ENCODE peak calls at places on chromosomes 3 and 15, in nine cellular contexts. One of them, this sample, is unnamed.

GRCh38 chr3:135034881-135035440 is 239.9 kb downstream of the EPHB1 start:
- DNase-seq in pancreas: no peak
- DNase-seq in anterior cingulate cortex: no peak
- DNase-seq in aorta: no peak
- DNase-seq in GM03348: peak; percentile 61
- DNase-seq in iPS DF 6.9: no peak
- DNase-seq in lower lobe of right lung: no peak
- DNase-seq in NCI-H146: no peak
- DNase-seq in LoVo: no peak
- DNase-seq in this sample: no peak

GRCh38 chr15:57878573-57878972 is 172.1 kb downstream of the POLR2M start:
- DNase-seq in aorta: no peak
- DNase-seq in LoVo: peak; percentile 44
- DNase-seq in anterior cingulate cortex: no peak
- DNase-seq in iPS DF 6.9: no peak
- DNase-seq in GM03348: no peak
- DNase-seq in lower lobe of right lung: no peak
- DNase-seq in pancreas: no peak
- DNase-seq in NCI-H146: no peak
- DNase-seq in this sample: no peak

GRCh38 chr15:90483640-90484039 is 46.1 kb upstream of the CRTC3 start:
- DNase-seq in LoVo: no peak
- DNase-seq in lower lobe of right lung: no peak
- DNase-seq in pancreas: no peak
- DNase-seq in aorta: no peak
- DNase-seq in iPS DF 6.9: no peak
- DNase-seq in NCI-H146: no peak
- DNase-seq in anterior cingulate cortex: no peak
- DNase-seq in GM03348: no peak
- DNase-seq in this sample: no peak

GRCh38 chr3:23884481-23884880 is 32.3 kb downstream of the NKIRAS1 start:
- DNase-seq in GM03348: no peak
- DNase-seq in lower lobe of right lung: no peak
- DNase-seq in LoVo: no peak
- DNase-seq in iPS DF 6.9: no peak
- DNase-seq in pancreas: no peak
- DNase-seq in NCI-H146: no peak
- DNase-seq in anterior cingulate cortex: no peak
- DNase-seq in aorta: no peak
- DNase-seq in this sample: no peak

GRCh38 chr15:61764981-61765380 is 295.3 kb downstream of the VPS13C start:
- DNase-seq in LoVo: no peak
- DNase-seq in anterior cingulate cortex: peak; percentile 5
- DNase-seq in GM03348: no peak
- DNase-seq in iPS DF 6.9: no peak
- DNase-seq in NCI-H146: no peak
- DNase-seq in lower lobe of right lung: no peak
- DNase-seq in aorta: no peak
- DNase-seq in pancreas: no peak
- DNase-seq in this sample: no peak

GRCh38 chr3:122694966-122695365 is 14.3 kb downstream of the PARP14 start:
- DNase-seq in iPS DF 6.9: no peak
- DNase-seq in lower lobe of right lung: no peak
- DNase-seq in aorta: no peak
- DNase-seq in GM03348: no peak
- DNase-seq in LoVo: no peak
- DNase-seq in NCI-H146: no peak
- DNase-seq in anterior cingulate cortex: no peak
- DNase-seq in pancreas: no peak
- DNase-seq in this sample: no peak

GRCh38 chr15:34721802-34722795 is 32.7 kb downstream of the GJD2 start:
- DNase-seq in anterior cingulate cortex: no peak
- DNase-seq in GM03348: peak; percentile 92
- DNase-seq in pancreas: peak; percentile 12
- DNase-seq in LoVo: no peak
- DNase-seq in lower lobe of right lung: no peak
- DNase-seq in iPS DF 6.9: no peak
- DNase-seq in aorta: peak; percentile 92
- DNase-seq in NCI-H146: peak; percentile 21
- DNase-seq in this sample: no peak

GRCh38 chr3:53780806-53781205 is 65.4 kb downstream of the CHDH start:
- DNase-seq in lower lobe of right lung: no peak
- DNase-seq in pancreas: no peak
- DNase-seq in NCI-H146: no peak
- DNase-seq in aorta: no peak
- DNase-seq in iPS DF 6.9: no peak
- DNase-seq in GM03348: no peak
- DNase-seq in anterior cingulate cortex: no peak
- DNase-seq in LoVo: no peak
- DNase-seq in this sample: no peak

GRCh38 chr15:92803852-92804609 is 96.1 kb upstream of the CHD2 start:
- DNase-seq in pancreas: peak; percentile 59
- DNase-seq in LoVo: peak; percentile 99
- DNase-seq in anterior cingulate cortex: no peak
- DNase-seq in iPS DF 6.9: no peak
- DNase-seq in lower lobe of right lung: peak; percentile 92
- DNase-seq in NCI-H146: no peak
- DNase-seq in GM03348: peak; percentile 87
- DNase-seq in aorta: peak; percentile 91
- DNase-seq in this sample: peak; percentile 85

GRCh38 chr15:75650908-75651809 is 3.4 kb downstream of the SNX33 start:
- DNase-seq in lower lobe of right lung: no peak
- DNase-seq in anterior cingulate cortex: no peak
- DNase-seq in iPS DF 6.9: no peak
- DNase-seq in NCI-H146: no peak
- DNase-seq in pancreas: peak; percentile 84
- DNase-seq in aorta: no peak
- DNase-seq in GM03348: no peak
- DNase-seq in LoVo: no peak
- DNase-seq in this sample: no peak

GRCh38 chr15:70025413-70026296 is 72.1 kb downstream of the TLE3 start:
- DNase-seq in iPS DF 6.9: no peak
- DNase-seq in pancreas: no peak
- DNase-seq in GM03348: peak; percentile 25
- DNase-seq in aorta: no peak
- DNase-seq in lower lobe of right lung: no peak
- DNase-seq in LoVo: no peak
- DNase-seq in anterior cingulate cortex: no peak
- DNase-seq in NCI-H146: no peak
- DNase-seq in this sample: no peak

GRCh38 chr3:159872374-159873109 is 116.1 kb upstream of the IL12A start:
- DNase-seq in LoVo: peak; percentile 80
- DNase-seq in GM03348: peak; percentile 63
- DNase-seq in pancreas: no peak
- DNase-seq in lower lobe of right lung: no peak
- DNase-seq in anterior cingulate cortex: no peak
- DNase-seq in aorta: no peak
- DNase-seq in iPS DF 6.9: no peak
- DNase-seq in NCI-H146: peak; percentile 25
- DNase-seq in this sample: no peak

GRCh38 chr3:149810846-149811245 is 2.2 kb upstream of the RNF13 start:
- DNase-seq in anterior cingulate cortex: no peak
- DNase-seq in lower lobe of right lung: no peak
- DNase-seq in LoVo: no peak
- DNase-seq in NCI-H146: no peak
- DNase-seq in GM03348: no peak
- DNase-seq in pancreas: no peak
- DNase-seq in aorta: no peak
- DNase-seq in iPS DF 6.9: no peak
- DNase-seq in this sample: no peak

GRCh38 chr3:121998030-121998580 is 23.9 kb downstream of the ILDR1 start:
- DNase-seq in anterior cingulate cortex: no peak
- DNase-seq in iPS DF 6.9: no peak
- DNase-seq in aorta: no peak
- DNase-seq in GM03348: no peak
- DNase-seq in NCI-H146: no peak
- DNase-seq in LoVo: peak; percentile 15
- DNase-seq in pancreas: no peak
- DNase-seq in lower lobe of right lung: no peak
- DNase-seq in this sample: no peak

GRCh38 chr3:42190701-42191442 is 75.1 kb downstream of the CCK start:
- DNase-seq in lower lobe of right lung: peak; percentile 49
- DNase-seq in iPS DF 6.9: peak; percentile 64
- DNase-seq in GM03348: peak; percentile 62
- DNase-seq in NCI-H146: peak; percentile 28
- DNase-seq in LoVo: peak; percentile 63
- DNase-seq in pancreas: peak; percentile 73
- DNase-seq in anterior cingulate cortex: no peak
- DNase-seq in aorta: peak; percentile 48
- DNase-seq in this sample: peak; percentile 41

GRCh38 chr15:27418729-27419128 is 447.7 kb downstream of the GABRG3 start:
- DNase-seq in lower lobe of right lung: no peak
- DNase-seq in LoVo: no peak
- DNase-seq in pancreas: no peak
- DNase-seq in NCI-H146: peak; percentile 74
- DNase-seq in iPS DF 6.9: peak; percentile 5
- DNase-seq in aorta: no peak
- DNase-seq in anterior cingulate cortex: peak; percentile 69
- DNase-seq in GM03348: no peak
- DNase-seq in this sample: no peak

GRCh38 chr15:31302778-31303433 is 23.7 kb upstream of the KLF13 start:
- DNase-seq in GM03348: no peak
- DNase-seq in anterior cingulate cortex: no peak
- DNase-seq in NCI-H146: no peak
- DNase-seq in pancreas: no peak
- DNase-seq in aorta: no peak
- DNase-seq in iPS DF 6.9: no peak
- DNase-seq in LoVo: no peak
- DNase-seq in lower lobe of right lung: no peak
- DNase-seq in this sample: no peak

This sample was measured in naive thymus-derived CD4-positive, alpha-beta T cell.